ENCODE peak calls at places on chromosomes 13 and 19, in four cellular contexts. One of them, this sample, is unnamed.

GRCh38 chr19:15173746-15174404 is 26.9 kb downstream of the NOTCH3 start:
- DNase-seq in H1: no peak
- DNase-seq in HEK293T: no peak
- DNase-seq in HepG2: peak
- DNase-seq in this sample: no peak

GRCh38 chr13:28716511-28716910 is 2.3 kb downstream of the SLC46A3 start:
- DNase-seq in H1: no peak
- DNase-seq in HEK293T: no peak
- DNase-seq in HepG2: no peak
- DNase-seq in this sample: no peak

GRCh38 chr19:34244611-34245299 is 9.6 kb upstream of the GARRE1 start:
- DNase-seq in H1: no peak
- DNase-seq in HEK293T: no peak
- DNase-seq in HepG2: peak
- DNase-seq in this sample: no peak

GRCh38 chr19:9782282-9782681 is 13.7 kb upstream of the ZNF846 start:
- DNase-seq in H1: no peak
- DNase-seq in HEK293T: no peak
- DNase-seq in HepG2: no peak
- DNase-seq in this sample: no peak

GRCh38 chr19:16180611-16181010 is 4.6 kb upstream of the FAM32A start:
- DNase-seq in H1: no peak
- DNase-seq in HEK293T: no peak
- DNase-seq in HepG2: no peak
- DNase-seq in this sample: peak

GRCh38 chr19:33758541-33759013 is 38.1 kb upstream of the KCTD15 start:
- DNase-seq in H1: no peak
- DNase-seq in HEK293T: no peak
- DNase-seq in HepG2: no peak
- DNase-seq in this sample: no peak

GRCh38 chr13:44141213-44141724 is 232.4 kb upstream of the SERP2 start:
- DNase-seq in H1: no peak
- DNase-seq in HEK293T: peak
- DNase-seq in HepG2: no peak
- DNase-seq in this sample: no peak

GRCh38 chr19:38319421-38320258 is at the start of gene KCNK6:
- DNase-seq in H1: peak
- DNase-seq in HEK293T: no peak
- DNase-seq in HepG2: no peak
- DNase-seq in this sample: no peak

GRCh38 chr13:27125357-27126282 is 46.0 kb downstream of the USP12 start:
- DNase-seq in H1: no peak
- DNase-seq in HEK293T: peak
- DNase-seq in HepG2: peak
- DNase-seq in this sample: peak

GRCh38 chr13:113361406-113361805 is 2.5 kb downstream of the GRTP1 start:
- DNase-seq in H1: no peak
- DNase-seq in HEK293T: no peak
- DNase-seq in HepG2: no peak
- DNase-seq in this sample: no peak

GRCh38 chr19:43984687-43985000 is 656 bp downstream of the ZNF155 start:
- DNase-seq in H1: no peak
- DNase-seq in HEK293T: no peak
- DNase-seq in HepG2: no peak
- DNase-seq in this sample: no peak

GRCh38 chr13:76833465-76833864 is 52.7 kb downstream of the KCTD12 start:
- DNase-seq in H1: no peak
- DNase-seq in HEK293T: no peak
- DNase-seq in HepG2: no peak
- DNase-seq in this sample: no peak

GRCh38 chr19:38993271-38993670 is 17.7 kb upstream of the FBXO17 start:
- DNase-seq in H1: no peak
- DNase-seq in HEK293T: no peak
- DNase-seq in HepG2: no peak
- DNase-seq in this sample: no peak

GRCh38 chr13:48818495-48818961 is 157.2 kb upstream of the FNDC3A start:
- DNase-seq in H1: no peak
- DNase-seq in HEK293T: no peak
- DNase-seq in HepG2: no peak
- DNase-seq in this sample: no peak

GRCh38 chr19:38441660-38442348 is 8.3 kb downstream of the RYR1 start:
- DNase-seq in H1: peak
- DNase-seq in HEK293T: no peak
- DNase-seq in HepG2: peak
- DNase-seq in this sample: no peak

GRCh38 chr13:32232263-32232662 is 82.9 kb downstream of the ZAR1L start:
- DNase-seq in H1: no peak
- DNase-seq in HEK293T: no peak
- DNase-seq in HepG2: no peak
- DNase-seq in this sample: no peak

GRCh38 chr19:12669272-12670158 is 2.9 kb downstream of the WDR83 start:
- DNase-seq in H1: peak
- DNase-seq in HEK293T: peak
- DNase-seq in HepG2: peak
- DNase-seq in this sample: peak

GRCh38 chr19:8697671-8698432 is 743 bp downstream of the ACTL9 start:
- DNase-seq in H1: peak
- DNase-seq in HEK293T: peak
- DNase-seq in HepG2: no peak
- DNase-seq in this sample: no peak

DNA sequence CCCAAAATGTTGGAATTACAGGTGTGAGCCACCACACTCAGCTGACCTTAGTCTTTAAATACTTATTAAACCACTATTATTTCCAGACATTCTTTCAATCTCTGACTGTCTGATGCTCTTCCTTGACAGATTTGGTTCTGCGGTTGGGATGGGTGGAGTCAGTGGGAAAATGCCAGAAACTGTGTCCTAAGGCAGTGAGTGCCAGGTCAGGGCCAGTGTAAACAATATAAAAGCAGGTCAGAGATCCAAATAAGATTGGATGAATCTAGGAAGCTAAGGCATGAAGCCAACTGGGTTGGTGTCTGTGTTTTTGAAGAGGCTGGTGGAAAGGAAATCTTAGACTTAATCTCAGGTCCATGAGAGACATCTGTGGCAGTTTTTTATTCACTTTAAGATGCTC is 74.7 kb downstream of the KLF5 start:
- DNase-seq in H1: no peak
- DNase-seq in HEK293T: no peak
- DNase-seq in HepG2: no peak
- DNase-seq in this sample: no peak
- TF ChIP-seq SUZ12 in H1: no peak
- TF ChIP-seq SUZ12 in HEK293T: no peak
- TF ChIP-seq SUZ12 in HepG2: no peak
- TF ChIP-seq SUZ12 in this sample: no peak

GRCh38 chr19:41849067-41849466 is 4.2 kb downstream of the DMRTC2 start:
- DNase-seq in H1: no peak
- DNase-seq in HEK293T: no peak
- DNase-seq in HepG2: no peak
- DNase-seq in this sample: no peak

GRCh38 chr19:41853344-41853743 is 6.7 kb upstream of the RPS19 start:
- DNase-seq in H1: no peak
- DNase-seq in HEK293T: no peak
- DNase-seq in HepG2: no peak
- DNase-seq in this sample: no peak

GRCh38 chr19:41850381-41850780 is 5.5 kb downstream of the DMRTC2 start:
- DNase-seq in H1: no peak
- DNase-seq in HEK293T: no peak
- DNase-seq in HepG2: no peak
- DNase-seq in this sample: no peak

GRCh38 chr19:41851456-41851855 is 6.6 kb downstream of the DMRTC2 start:
- DNase-seq in H1: no peak
- DNase-seq in HEK293T: no peak
- DNase-seq in HepG2: no peak
- DNase-seq in this sample: no peak

GRCh38 chr19:41853768-41854167 is 6.3 kb upstream of the RPS19 start:
- DNase-seq in H1: no peak
- DNase-seq in HEK293T: no peak
- DNase-seq in HepG2: no peak
- DNase-seq in this sample: no peak
- TF ChIP-seq SUZ12 in H1: no peak
- TF ChIP-seq SUZ12 in HEK293T: no peak
- TF ChIP-seq SUZ12 in HepG2: no peak
- TF ChIP-seq SUZ12 in this sample: no peak

GRCh38 chr19:899363-900301 is 6.3 kb downstream of the RNU6-9 start:
- DNase-seq in H1: no peak
- DNase-seq in HEK293T: no peak
- DNase-seq in HepG2: no peak
- DNase-seq in this sample: no peak

GRCh38 chr19:900302-901111 is 7.2 kb downstream of the RNU6-9 start:
- DNase-seq in H1: peak
- DNase-seq in HEK293T: peak
- DNase-seq in HepG2: no peak
- DNase-seq in this sample: no peak

GRCh38 chr19:897442-898039 is 4.3 kb downstream of the RNU6-9 start:
- DNase-seq in H1: peak
- DNase-seq in HEK293T: no peak
- DNase-seq in HepG2: no peak
- DNase-seq in this sample: no peak

GRCh38 chr19:896999-897398 is 3.7 kb downstream of the RNU6-9 start:
- DNase-seq in H1: no peak
- DNase-seq in HEK293T: no peak
- DNase-seq in HepG2: no peak
- DNase-seq in this sample: no peak

GRCh38 chr19:898663-899062 is 5.4 kb downstream of the RNU6-9 start:
- DNase-seq in H1: peak
- DNase-seq in HEK293T: no peak
- DNase-seq in HepG2: no peak
- DNase-seq in this sample: no peak
- TF ChIP-seq SUZ12 in H1: no peak
- TF ChIP-seq SUZ12 in HEK293T: no peak
- TF ChIP-seq SUZ12 in HepG2: no peak
- TF ChIP-seq SUZ12 in this sample: no peak

GRCh38 chr13:97977982-97978381 is 24.5 kb downstream of the IPO5 start:
- DNase-seq in H1: no peak
- DNase-seq in HEK293T: no peak
- DNase-seq in HepG2: no peak
- DNase-seq in this sample: no peak

GRCh38 chr13:97975851-97976550 is 22.5 kb downstream of the IPO5 start:
- DNase-seq in H1: peak
- DNase-seq in HEK293T: peak
- DNase-seq in HepG2: peak
- DNase-seq in this sample: peak

GRCh38 chr13:97977376-97977705 is 23.9 kb downstream of the IPO5 start:
- DNase-seq in H1: no peak
- DNase-seq in HEK293T: no peak
- DNase-seq in HepG2: no peak
- DNase-seq in this sample: no peak

GRCh38 chr13:97975280-97975850 is 21.9 kb downstream of the IPO5 start:
- DNase-seq in H1: no peak
- DNase-seq in HEK293T: no peak
- DNase-seq in HepG2: no peak
- DNase-seq in this sample: no peak

GRCh38 chr13:97976551-97977375 is 23.3 kb downstream of the IPO5 start:
- DNase-seq in H1: peak
- DNase-seq in HEK293T: peak
- DNase-seq in HepG2: no peak
- DNase-seq in this sample: no peak
- TF ChIP-seq SUZ12 in H1: no peak
- TF ChIP-seq SUZ12 in HEK293T: no peak
- TF ChIP-seq SUZ12 in HepG2: no peak
- TF ChIP-seq SUZ12 in this sample: no peak

GRCh38 chr13:38582133-38582532 is 104.7 kb upstream of the FREM2 start:
- DNase-seq in H1: no peak
- DNase-seq in HEK293T: peak
- DNase-seq in HepG2: peak
- DNase-seq in this sample: peak
- TF ChIP-seq SUZ12 in H1: no peak
- TF ChIP-seq SUZ12 in HEK293T: no peak
- TF ChIP-seq SUZ12 in HepG2: no peak
- TF ChIP-seq SUZ12 in this sample: no peak

GRCh38 chr19:50839712-50840655 is 6.6 kb upstream of the KLK15 start:
- DNase-seq in H1: no peak
- DNase-seq in HEK293T: no peak
- DNase-seq in HepG2: no peak
- DNase-seq in this sample: no peak
- TF ChIP-seq SUZ12 in H1: no peak
- TF ChIP-seq SUZ12 in HEK293T: no peak
- TF ChIP-seq SUZ12 in HepG2: no peak
- TF ChIP-seq SUZ12 in this sample: no peak

DNA sequence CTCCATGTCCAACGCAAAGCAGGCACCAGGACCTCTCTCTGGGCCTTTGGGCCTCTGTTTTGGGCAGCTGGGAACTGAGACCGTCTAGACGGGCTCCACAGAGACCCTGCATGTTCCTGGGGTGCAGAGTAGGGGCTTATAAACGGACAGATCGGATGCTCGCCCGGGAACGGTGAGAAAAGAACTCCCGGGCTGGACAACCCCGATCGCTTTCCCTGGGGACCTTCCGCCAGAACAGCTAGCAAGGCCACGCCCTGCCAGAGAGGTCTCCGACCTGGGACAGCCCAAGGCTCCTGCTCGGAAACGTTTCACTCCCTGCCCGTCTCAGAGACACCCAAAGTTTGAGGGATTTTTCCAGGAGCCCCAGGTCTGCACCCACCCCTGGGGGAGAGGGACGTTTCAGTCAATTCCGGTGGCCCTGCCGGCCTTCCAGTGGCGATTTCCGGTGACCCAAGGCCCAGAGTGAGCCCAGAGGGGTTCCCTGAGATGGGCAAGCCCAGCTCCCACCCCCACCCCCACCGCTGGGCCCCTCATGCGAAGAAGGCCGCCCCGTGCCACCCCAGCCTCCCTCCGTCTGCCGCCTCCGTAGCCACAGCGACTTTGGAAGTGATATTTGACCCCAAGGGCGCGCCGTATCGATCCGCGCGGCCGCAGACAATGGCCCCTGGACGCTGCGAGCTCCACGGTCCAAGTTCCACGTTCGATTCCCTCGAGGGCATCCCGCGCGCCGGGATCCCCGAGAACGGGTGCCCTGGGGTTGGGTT is 1.7 kb downstream of the NR2F6 start:
- DNase-seq in H1: peak
- DNase-seq in HEK293T: no peak
- DNase-seq in HepG2: peak
- DNase-seq in this sample: no peak
- TF ChIP-seq SUZ12 in H1: no peak
- TF ChIP-seq SUZ12 in HEK293T: no peak
- TF ChIP-seq SUZ12 in HepG2: no peak
- TF ChIP-seq SUZ12 in this sample: no peak

GRCh38 chr19:51721905-51722304 is 1.9 kb downstream of the HAS1 start:
- DNase-seq in H1: no peak
- DNase-seq in HEK293T: no peak
- DNase-seq in HepG2: no peak
- DNase-seq in this sample: no peak

GRCh38 chr19:51726049-51726448 is 2.3 kb upstream of the HAS1 start:
- DNase-seq in H1: no peak
- DNase-seq in HEK293T: no peak
- DNase-seq in HepG2: no peak
- DNase-seq in this sample: no peak

GRCh38 chr19:51727349-51727880 is 3.6 kb upstream of the HAS1 start:
- DNase-seq in H1: no peak
- DNase-seq in HEK293T: no peak
- DNase-seq in HepG2: no peak
- DNase-seq in this sample: no peak

GRCh38 chr19:51722492-51722891 is 1.3 kb downstream of the HAS1 start:
- DNase-seq in H1: no peak
- DNase-seq in HEK293T: no peak
- DNase-seq in HepG2: no peak
- DNase-seq in this sample: no peak

GRCh38 chr19:51724543-51724942 is 752 bp upstream of the HAS1 start:
- DNase-seq in H1: no peak
- DNase-seq in HEK293T: no peak
- DNase-seq in HepG2: no peak
- DNase-seq in this sample: no peak
- TF ChIP-seq SUZ12 in H1: no peak
- TF ChIP-seq SUZ12 in HEK293T: no peak
- TF ChIP-seq SUZ12 in HepG2: no peak
- TF ChIP-seq SUZ12 in this sample: no peak

This sample was measured in NT2/D1.